ENCODE peak calls at places on chromosome 6, in nine cellular contexts. C is mammary epithelial cell, I is GM23338, T is adrenal gland, F is osteoblast, N is AG04450, B is lower lobe of right lung, X is body of pancreas, K is astrocyte of the cerebellum. V is an unnamed sample.

GRCh38 chr6:110102411-110102810 is 77.1 kb downstream of the WASF1 start:
- DNase-seq in T (no peak), K (no peak), B (no peak), C (peak), X (no peak), F (peak), N (no peak), I (no peak), V (no peak)

GRCh38 chr6:106802141-106802540 is 172.4 kb downstream of the CD24 start:
- DNase-seq in B (no peak), T (no peak), X (no peak), C (no peak), I (no peak), K (no peak), N (no peak), F (no peak), V (no peak)

GRCh38 chr6:65117854-65118409 is 589.1 kb downstream of the EYS start:
- DNase-seq in X (no peak), N (no peak), B (no peak), I (no peak), F (no peak), K (no peak), T (no peak), C (no peak), V (no peak)

GRCh38 chr6:31831350-31832215 is 4.0 kb downstream of the HSPA1B start:
- DNase-seq in T (no peak), F (no peak), B (peak), I (no peak), K (no peak), C (peak), X (peak), N (no peak), V (no peak)

GRCh38 chr6:75306074-75306473 is 21.5 kb upstream of the TMEM30A start:
- DNase-seq in B (no peak), F (no peak), T (no peak), N (no peak), K (no peak), I (no peak), X (no peak), C (no peak), V (no peak)

GRCh38 chr6:54846857-54847721 is 518 bp downstream of the FAM83B start:
- DNase-seq in X (peak), B (no peak), I (peak), C (no peak), N (no peak), F (peak), K (no peak), T (no peak), V (no peak)

GRCh38 chr6:142296975-142297604 is 4.7 kb upstream of the ADGRG6 start:
- DNase-seq in T (no peak), B (no peak), K (no peak), N (no peak), C (no peak), X (no peak), I (peak), F (no peak), V (no peak)

GRCh38 chr6:3887150-3887700 is 38.1 kb downstream of the FAM50B start:
- DNase-seq in B (no peak), X (no peak), C (no peak), I (peak), F (no peak), N (no peak), K (peak), T (peak), V (no peak)

GRCh38 chr6:153121311-153121710 is 9.8 kb downstream of the RGS17 start:
- DNase-seq in N (no peak), K (no peak), T (no peak), X (no peak), C (no peak), I (no peak), B (no peak), F (no peak), V (no peak)

DNA sequence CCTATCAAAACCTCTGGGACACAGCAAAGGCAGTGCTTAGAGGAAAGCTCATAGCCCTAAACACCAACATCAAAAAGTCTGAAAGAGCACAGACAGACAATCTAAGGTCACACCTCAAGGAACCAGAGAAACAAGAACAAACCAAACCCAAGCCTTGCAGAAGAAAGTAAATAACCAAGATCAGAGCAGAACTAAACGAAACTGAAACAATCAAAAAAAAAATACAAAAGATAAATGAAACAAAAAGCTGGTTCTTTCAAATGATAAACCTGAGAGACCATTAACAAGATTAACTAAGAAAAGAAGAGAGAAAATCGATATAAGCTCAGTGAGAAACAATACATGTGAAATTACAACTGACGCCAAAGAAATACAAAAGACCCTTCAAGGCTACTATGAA is 34.8 kb upstream of the RUNX2 start:
- DNase-seq in K (no peak), F (no peak), X (no peak), T (no peak), B (no peak), C (no peak), N (no peak), I (no peak), V (no peak)
- TF ChIP-seq CTCF in K (no peak), F (no peak), X (no peak), T (no peak), B (no peak), C (no peak), N (no peak), I (no peak), V (no peak)

GRCh38 chr6:79762370-79762769 is 131.2 kb downstream of the SH3BGRL2 start:
- DNase-seq in X (no peak), N (no peak), F (no peak), T (no peak), K (no peak), B (no peak), C (no peak), I (peak), V (no peak)
- TF ChIP-seq CTCF in X (no peak), N (peak), F (peak), T (no peak), K (no peak), B (no peak), C (peak), I (peak), V (peak)

GRCh38 chr6:24907959-24908358 is 27.8 kb downstream of the RIPOR2 start:
- DNase-seq in I (no peak), N (no peak), F (no peak), B (no peak), K (no peak), X (no peak), C (no peak), T (no peak), V (no peak)
- TF ChIP-seq CTCF in I (no peak), N (no peak), F (no peak), B (no peak), K (no peak), X (no peak), C (no peak), T (no peak), V (no peak)

GRCh38 chr6:159217595-159218275 is 48.5 kb downstream of the FNDC1 start:
- DNase-seq in N (peak), I (peak), X (peak), B (no peak), K (peak), F (peak), T (peak), C (no peak), V (no peak)
- TF ChIP-seq CTCF in N (peak), I (peak), X (peak), B (peak), K (peak), F (peak), T (peak), C (no peak), V (peak)

GRCh38 chr6:24546432-24546831 is 51.7 kb downstream of the ALDH5A1 start:
- DNase-seq in I (peak), K (no peak), X (no peak), N (no peak), C (no peak), F (no peak), T (no peak), B (no peak), V (no peak)

GRCh38 chr6:24545691-24546090 is 50.9 kb downstream of the ALDH5A1 start:
- DNase-seq in X (no peak), C (peak), I (no peak), B (no peak), K (no peak), F (no peak), T (no peak), N (no peak), V (no peak)

GRCh38 chr6:24549674-24550418 is 55.1 kb downstream of the ALDH5A1 start:
- DNase-seq in B (no peak), F (no peak), I (no peak), T (no peak), X (no peak), K (no peak), C (no peak), N (no peak), V (no peak)

GRCh38 chr6:24549158-24549557 is 54.4 kb downstream of the ALDH5A1 start:
- DNase-seq in C (no peak), K (no peak), T (no peak), B (no peak), I (no peak), N (no peak), F (no peak), X (no peak), V (no peak)

GRCh38 chr6:24547243-24547642 is 52.5 kb downstream of the ALDH5A1 start:
- DNase-seq in T (no peak), N (no peak), C (no peak), F (no peak), B (no peak), I (peak), K (no peak), X (no peak), V (no peak)
- TF ChIP-seq CTCF in T (no peak), N (no peak), C (no peak), F (no peak), B (no peak), I (no peak), K (no peak), X (no peak), V (peak)

GRCh38 chr6:85640806-85641205 is 1.9 kb downstream of the SYNCRIP start:
- DNase-seq in C (no peak), B (no peak), N (no peak), F (no peak), I (no peak), X (no peak), T (no peak), K (no peak), V (no peak)
- TF ChIP-seq CTCF in C (no peak), B (no peak), N (no peak), F (no peak), I (no peak), X (no peak), T (no peak), K (no peak), V (no peak)

GRCh38 chr6:119717942-119718341 is 368.4 kb upstream of the MAN1A1 start:
- DNase-seq in C (no peak), K (no peak), N (no peak), B (no peak), X (no peak), T (no peak), F (no peak), I (no peak), V (no peak)

GRCh38 chr6:119716668-119717270 is 367.2 kb upstream of the MAN1A1 start:
- DNase-seq in C (no peak), B (no peak), X (no peak), F (no peak), I (peak), K (no peak), N (no peak), T (no peak), V (no peak)

GRCh38 chr6:119726086-119726485 is 376.5 kb upstream of the MAN1A1 start:
- DNase-seq in I (peak), C (no peak), N (no peak), F (no peak), T (no peak), B (no peak), K (no peak), X (no peak), V (no peak)

DNA sequence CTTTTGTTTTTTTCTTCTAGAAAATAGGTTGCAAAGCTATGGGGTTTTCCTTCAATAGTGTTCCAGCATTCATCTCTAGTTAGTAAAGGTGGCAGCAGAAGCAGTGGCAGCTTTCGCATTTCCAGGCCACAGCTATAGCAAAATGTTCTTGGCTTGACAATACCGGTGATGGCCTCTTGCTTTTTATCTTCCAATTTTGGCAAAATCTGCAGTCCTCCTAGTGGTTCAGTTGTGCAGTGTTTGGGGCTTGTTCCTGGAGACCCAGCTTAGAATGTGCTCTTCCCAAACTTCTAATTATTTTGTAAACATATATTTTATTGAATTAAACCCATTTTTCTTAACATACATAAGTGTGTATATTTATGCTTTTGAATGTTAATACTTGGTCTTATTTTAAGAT is 370.6 kb upstream of the MAN1A1 start:
- DNase-seq in X (no peak), K (no peak), N (no peak), C (no peak), I (peak), B (no peak), F (no peak), T (no peak), V (no peak)
- TF ChIP-seq CTCF in X (no peak), K (no peak), N (peak), C (no peak), I (peak), B (no peak), F (peak), T (peak), V (no peak)

GRCh38 chr6:37158508-37158907 is 11.4 kb upstream of the PIM1 start:
- DNase-seq in C (no peak), K (no peak), X (no peak), F (no peak), T (no peak), B (no peak), I (no peak), N (no peak), V (no peak)
- TF ChIP-seq CTCF in C (no peak), K (no peak), X (no peak), F (no peak), T (no peak), B (no peak), I (no peak), N (no peak), V (no peak)

GRCh38 chr6:139372326-139373153 is 1.9 kb downstream of the CITED2 start:
- DNase-seq in K (no peak), F (peak), I (no peak), X (no peak), B (no peak), N (no peak), T (no peak), C (no peak), V (no peak)

GRCh38 chr6:139371421-139372253 is 2.8 kb downstream of the CITED2 start:
- DNase-seq in F (no peak), K (no peak), I (no peak), T (no peak), B (no peak), N (no peak), X (no peak), C (no peak), V (no peak)

GRCh38 chr6:139374357-139375238 is at the start of gene CITED2:
- DNase-seq in F (peak), K (peak), B (peak), C (peak), N (peak), I (peak), T (peak), X (peak), V (peak)

GRCh38 chr6:139373928-139374356 is 506 bp downstream of the CITED2 start:
- DNase-seq in T (no peak), X (no peak), B (no peak), C (no peak), F (peak), N (no peak), K (no peak), I (no peak), V (no peak)

GRCh38 chr6:139373154-139373927 is 1.1 kb downstream of the CITED2 start:
- DNase-seq in X (peak), F (peak), B (peak), K (no peak), T (peak), N (no peak), C (peak), I (peak), V (no peak)
- TF ChIP-seq CTCF in X (no peak), F (no peak), B (peak), K (no peak), T (no peak), N (peak), C (peak), I (no peak), V (peak)

GRCh38 chr6:71446084-71446869 is 157.7 kb downstream of the OGFRL1 start:
- DNase-seq in I (no peak), T (no peak), N (no peak), X (no peak), F (peak), K (no peak), B (no peak), C (no peak), V (no peak)
- TF ChIP-seq CTCF in I (no peak), T (no peak), N (no peak), X (no peak), F (no peak), K (no peak), B (no peak), C (no peak), V (no peak)

V was measured in chondrocyte.